ENCODE peak calls at places on chromosome 6, in six cellular contexts. F, J, Z, A, T and C are unnamed samples.

GRCh38 chr6:47033029-47033796 is 8.9 kb downstream of the ADGRF1 start:
- DNase-seq in J (no peak), T (no peak), A (no peak), F (no peak), Z (no peak), C (no peak)

GRCh38 chr6:149499066-149499465 is 14.3 kb upstream of the ZC3H12D start:
- DNase-seq in Z (no peak), F (no peak), A (no peak), T (no peak), J (no peak), C (no peak)

GRCh38 chr6:113083947-113084346 is 736.8 kb downstream of the RFPL4B start:
- DNase-seq in Z (no peak), A (no peak), T (no peak), F (no peak), J (no peak), C (no peak)

GRCh38 chr6:28940294-28940858 is 16.6 kb upstream of the TRIM27 start:
- DNase-seq in Z (peak; percentile 38), A (peak; percentile 47), J (peak; percentile 28), F (no peak), T (no peak), C (no peak)

GRCh38 chr6:343960-344815 is 47.4 kb upstream of the IRF4 start:
- DNase-seq in F (no peak), Z (no peak), A (no peak), T (no peak), J (no peak), C (no peak)

GRCh38 chr6:31836676-31837611 is 9.4 kb downstream of the HSPA1B start:
- DNase-seq in J (no peak), F (peak; percentile 48), Z (no peak), A (no peak), T (no peak), C (no peak)

GRCh38 chr6:149942461-149942829 is 631 bp downstream of the ULBP2 start:
- DNase-seq in Z (no peak), T (no peak), J (no peak), A (no peak), F (no peak), C (no peak)

GRCh38 chr6:41055149-41055548 is 2.1 kb downstream of the APOBEC2 start:
- DNase-seq in T (no peak), A (no peak), Z (no peak), J (no peak), F (peak; percentile 64), C (no peak)

GRCh38 chr6:134516582-134516981 is 198.7 kb upstream of the SGK1 start:
- DNase-seq in J (no peak), T (no peak), Z (no peak), F (no peak), A (no peak), C (no peak)

GRCh38 chr6:154522576-154522975 is 12.1 kb upstream of the CNKSR3 start:
- DNase-seq in Z (peak; percentile 17), A (no peak), J (no peak), F (no peak), T (no peak), C (no peak)

GRCh38 chr6:100462396-100462795 is 2.3 kb downstream of the SIM1 start:
- DNase-seq in F (no peak), Z (no peak), J (no peak), A (no peak), T (no peak), C (no peak)

GRCh38 chr6:66662196-66662595 is 955.2 kb upstream of the EYS start:
- DNase-seq in T (no peak), J (no peak), F (no peak), Z (peak; percentile 22), A (no peak), C (no peak)

GRCh38 chr6:116557863-116558262 is 4.3 kb downstream of the CALHM4 start:
- DNase-seq in F (no peak), Z (no peak), T (no peak), A (peak; percentile 46), J (no peak), C (no peak)

GRCh38 chr6:36595168-36595818 is 1.1 kb downstream of the SRSF3 start:
- DNase-seq in J (no peak), Z (peak; percentile 58), F (peak; percentile 36), T (no peak), A (no peak), C (no peak)

GRCh38 chr6:33297406-33297955 is 1.3 kb downstream of the RGL2 start:
- DNase-seq in J (no peak), T (no peak), F (peak; percentile 43), A (peak; percentile 52), Z (no peak), C (no peak)

GRCh38 chr6:31070711-31071197 is 41.6 kb downstream of the C6orf15 start:
- DNase-seq in A (peak; percentile 41), F (peak; percentile 42), Z (peak; percentile 62), J (no peak), T (peak; percentile 85), C (no peak)

GRCh38 chr6:35403544-35404442 is 48.3 kb upstream of the FANCE start:
- DNase-seq in T (no peak), Z (no peak), A (no peak), J (no peak), F (no peak), C (no peak)

GRCh38 chr6:135576055-135576454 is 78.5 kb upstream of the AHI1 start:
- DNase-seq in J (no peak), F (no peak), Z (no peak), T (no peak), A (no peak), C (no peak)

GRCh38 chr6:91436448-91436847 is 849.6 kb upstream of the MAP3K7 start:
- DNase-seq in Z (no peak), A (no peak), J (no peak), F (no peak), T (no peak), C (no peak)

GRCh38 chr6:94251878-94252277 is 832.5 kb upstream of the EPHA7 start:
- DNase-seq in A (no peak), J (no peak), T (no peak), Z (peak; percentile 51), F (no peak), C (no peak)

GRCh38 chr6:13044390-13044789 is 283.9 kb downstream of the TBC1D7 start:
- DNase-seq in F (peak; percentile 5), J (no peak), Z (no peak), A (no peak), T (no peak), C (no peak)

GRCh38 chr6:85677243-85677956 is 34.7 kb upstream of the SYNCRIP start:
- DNase-seq in T (no peak), A (no peak), J (no peak), F (peak; percentile 55), Z (no peak), C (no peak)

GRCh38 chr6:116287668-116288282 is 8.0 kb upstream of the TSPYL1 start:
- DNase-seq in J (no peak), Z (peak; percentile 16), F (peak; percentile 65), A (no peak), T (no peak), C (no peak)

GRCh38 chr6:53484409-53485280 is 60.3 kb downstream of the GCLC start:
- DNase-seq in Z (peak; percentile 62), A (peak; percentile 63), T (peak; percentile 63), J (peak; percentile 40), F (peak; percentile 79), C (no peak)

GRCh38 chr6:37699138-37699766 is 1.6 kb upstream of the MDGA1 start:
- DNase-seq in J (peak; percentile 68), A (no peak), T (no peak), F (no peak), Z (no peak), C (no peak)

GRCh38 chr6:22622390-22622789 is 53.0 kb downstream of the HDGFL1 start:
- DNase-seq in A (no peak), J (no peak), T (no peak), F (no peak), Z (no peak), C (no peak)

GRCh38 chr6:3946779-3947178 is 97.6 kb downstream of the FAM50B start:
- DNase-seq in J (no peak), A (no peak), Z (no peak), T (no peak), F (no peak), C (no peak)

GRCh38 chr6:31752739-31753319 is 9.6 kb upstream of the SAPCD1 start:
- DNase-seq in A (no peak), Z (no peak), F (no peak), T (no peak), J (no peak), C (no peak)

GRCh38 chr6:4466769-4467480 is 309.3 kb upstream of the CDYL start:
- DNase-seq in J (no peak), T (no peak), Z (no peak), A (no peak), F (no peak), C (no peak)

GRCh38 chr6:165732696-165733486 is 69.8 kb upstream of the PDE10A start:
- DNase-seq in Z (no peak), T (no peak), F (no peak), J (no peak), A (no peak), C (no peak)

GRCh38 chr6:152273638-152274037 is 363.5 kb downstream of the SYNE1 start:
- DNase-seq in F (no peak), Z (no peak), T (no peak), A (no peak), J (no peak), C (no peak)

GRCh38 chr6:112130878-112131277 is 43.5 kb downstream of the FAM229B start:
- DNase-seq in A (no peak), F (no peak), Z (no peak), J (no peak), T (no peak), C (no peak)